ENCODE peak calls at places on chromosomes 1 and 21, in seven cellular contexts. Z, F, M, H, B, C and P are unnamed samples.

GRCh38 chr21:28334407-28334806 is 658.3 kb downstream of the LTN1 start:
- DNase-seq in Z (no peak), F (peak), M (no peak), H (no peak), B (no peak), C (no peak), P (no peak)

GRCh38 chr1:20371411-20371810 is 80.7 kb downstream of the VWA5B1 start:
- DNase-seq in Z (peak), F (no peak), M (peak), H (no peak), B (no peak), C (peak), P (peak)

GRCh38 chr1:3426956-3427535 is 27.4 kb upstream of the ARHGEF16 start:
- DNase-seq in Z (no peak), F (no peak), M (no peak), H (no peak), B (no peak), C (no peak), P (no peak)

GRCh38 chr1:19643113-19643512 is 998 bp upstream of the NBL1 start:
- DNase-seq in Z (no peak), F (peak), M (no peak), H (peak), B (no peak), C (no peak), P (peak)

GRCh38 chr1:70760170-70760569 is 287.4 kb downstream of the PTGER3 start:
- DNase-seq in Z (no peak), F (no peak), M (no peak), H (peak), B (no peak), C (no peak), P (no peak)

GRCh38 chr1:230641346-230641745 is 935 bp upstream of the COG2 start:
- DNase-seq in Z (no peak), F (no peak), M (no peak), H (peak), B (no peak), C (no peak), P (no peak)

GRCh38 chr1:94873520-94874351 is 53.2 kb downstream of the CNN3 start:
- DNase-seq in Z (peak), F (no peak), M (no peak), H (no peak), B (no peak), C (no peak), P (no peak)

GRCh38 chr1:182633657-182634281 is 29.6 kb upstream of the RGS16 start:
- DNase-seq in Z (no peak), F (no peak), M (no peak), H (no peak), B (peak), C (peak), P (no peak)

GRCh38 chr1:89609781-89610456 is 23.0 kb upstream of the LRRC8C start:
- DNase-seq in Z (no peak), F (peak), M (no peak), H (no peak), B (no peak), C (no peak), P (no peak)

GRCh38 chr1:237012789-237013383 is 8.6 kb upstream of the MT1HL1 start:
- DNase-seq in Z (peak), F (no peak), M (no peak), H (no peak), B (no peak), C (no peak), P (peak)

GRCh38 chr1:175129997-175130648 is 62.5 kb downstream of the KIAA0040 start:
- DNase-seq in Z (no peak), F (no peak), M (no peak), H (no peak), B (no peak), C (peak), P (no peak)

GRCh38 chr1:44676484-44677200 is 2.1 kb downstream of the ARMH1 start:
- DNase-seq in Z (peak), F (no peak), M (no peak), H (peak), B (no peak), C (no peak), P (peak)

GRCh38 chr1:50023292-50024159 is at the start of gene AGBL4:
- DNase-seq in Z (peak), F (peak), M (no peak), H (no peak), B (peak), C (no peak), P (no peak)

GRCh38 chr1:208212893-208213292 is 31.3 kb downstream of the PLXNA2 start:
- DNase-seq in Z (no peak), F (no peak), M (no peak), H (no peak), B (no peak), C (no peak), P (no peak)

GRCh38 chr1:226806988-226807387 is 63.4 kb upstream of the PSEN2 start:
- DNase-seq in Z (no peak), F (no peak), M (no peak), H (no peak), B (no peak), C (no peak), P (no peak)

GRCh38 chr1:235817101-235817725 is 49.5 kb downstream of the LYST start:
- DNase-seq in Z (no peak), F (no peak), M (no peak), H (no peak), B (no peak), C (no peak), P (no peak)

GRCh38 chr1:7384679-7385078 is 386.4 kb upstream of the VAMP3 start:
- DNase-seq in Z (no peak), F (no peak), M (no peak), H (no peak), B (no peak), C (no peak), P (no peak)

GRCh38 chr1:170131450-170131849 is 14.3 kb upstream of the NTMT2 start:
- DNase-seq in Z (no peak), F (no peak), M (no peak), H (no peak), B (no peak), C (no peak), P (no peak)

GRCh38 chr1:152525080-152525641 is 10.9 kb downstream of the CRCT1 start:
- DNase-seq in Z (no peak), F (no peak), M (no peak), H (no peak), B (no peak), C (no peak), P (no peak)

GRCh38 chr1:47699492-47700220 is 261.8 kb downstream of the FOXD2 start:
- DNase-seq in Z (no peak), F (no peak), M (no peak), H (no peak), B (no peak), C (no peak), P (no peak)

GRCh38 chr1:160997323-160998038 is 23.5 kb downstream of the F11R start:
- DNase-seq in Z (peak), F (peak), M (peak), H (peak), B (peak), C (peak), P (peak)

GRCh38 chr1:228405200-228405978 is 1.2 kb downstream of the TRIM11 start:
- DNase-seq in Z (peak), F (no peak), M (no peak), H (no peak), B (no peak), C (peak), P (no peak)

GRCh38 chr1:35111106-35111505 is 31.9 kb downstream of the ZMYM1 start:
- DNase-seq in Z (peak), F (no peak), M (no peak), H (peak), B (no peak), C (no peak), P (no peak)

GRCh38 chr1:156118175-156118868 is 3.8 kb downstream of the LMNA start:
- DNase-seq in Z (no peak), F (no peak), M (no peak), H (no peak), B (no peak), C (no peak), P (peak)

GRCh38 chr1:212315907-212316306 is 30.7 kb downstream of the PPP2R5A start:
- DNase-seq in Z (peak), F (peak), M (no peak), H (peak), B (no peak), C (peak), P (peak)
- TF ChIP-seq CTCF in Z (peak), F (peak), M (no peak), H (peak), B (no peak), C (peak), P (peak)

GRCh38 chr1:79617777-79618176 is 611.2 kb upstream of the ADGRL4 start:
- DNase-seq in Z (no peak), F (no peak), M (no peak), H (no peak), B (no peak), C (no peak), P (no peak)
- TF ChIP-seq CTCF in Z (peak), F (no peak), M (peak), H (peak), B (peak), C (peak), P (no peak)

DNA sequence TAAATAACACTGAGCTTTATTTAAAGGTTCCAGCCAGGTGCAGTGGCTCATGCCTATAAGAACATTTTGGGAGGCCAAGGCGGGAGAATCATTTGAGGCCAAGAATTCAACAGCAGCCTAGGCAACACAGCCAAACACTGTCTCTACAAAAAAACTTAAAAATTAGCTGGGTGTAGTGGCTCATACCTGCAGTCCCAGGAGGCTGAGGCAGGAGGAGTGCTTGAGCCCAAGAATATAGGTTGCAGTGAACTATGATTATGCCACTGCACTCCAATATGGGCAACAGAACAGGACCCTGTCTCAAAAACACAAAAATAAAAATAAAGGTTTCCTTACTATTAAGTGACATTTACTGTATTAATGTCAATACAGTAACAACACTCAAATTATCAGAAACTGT is 2.1 kb downstream of the TAF12 start:
- DNase-seq in Z (no peak), F (peak), M (no peak), H (peak), B (no peak), C (peak), P (peak)
- TF ChIP-seq CTCF in Z (peak), F (no peak), M (peak), H (peak), B (no peak), C (peak), P (peak)

GRCh38 chr1:1775364-1776226 is 2.7 kb downstream of the NADK start:
- DNase-seq in Z (no peak), F (no peak), M (no peak), H (no peak), B (no peak), C (peak), P (no peak)
- TF ChIP-seq CTCF in Z (no peak), F (no peak), M (no peak), H (no peak), B (no peak), C (no peak), P (no peak)

DNA sequence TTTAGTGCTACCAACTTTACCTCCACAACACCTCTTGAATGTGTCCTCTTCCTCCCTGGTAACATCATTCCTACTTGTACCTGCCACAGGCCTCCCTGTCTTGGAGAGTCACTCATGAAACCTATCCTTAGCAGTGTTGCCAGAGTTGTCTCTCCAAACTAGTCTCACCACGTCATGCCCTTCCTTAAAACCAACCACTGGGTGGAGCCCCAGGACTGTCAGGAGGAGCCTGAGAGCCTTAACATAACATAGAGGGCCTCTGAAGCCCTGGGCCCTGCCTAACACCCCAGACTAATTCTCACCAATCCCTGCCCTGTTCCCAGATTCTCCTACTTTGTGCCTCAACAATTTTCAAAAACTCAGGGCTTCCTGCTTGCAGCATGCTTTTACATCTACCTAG is 65.3 kb downstream of the ZNF697 start:
- DNase-seq in Z (peak), F (peak), M (peak), H (peak), B (peak), C (peak), P (peak)
- TF ChIP-seq CTCF in Z (peak), F (no peak), M (peak), H (peak), B (no peak), C (peak), P (no peak)

DNA sequence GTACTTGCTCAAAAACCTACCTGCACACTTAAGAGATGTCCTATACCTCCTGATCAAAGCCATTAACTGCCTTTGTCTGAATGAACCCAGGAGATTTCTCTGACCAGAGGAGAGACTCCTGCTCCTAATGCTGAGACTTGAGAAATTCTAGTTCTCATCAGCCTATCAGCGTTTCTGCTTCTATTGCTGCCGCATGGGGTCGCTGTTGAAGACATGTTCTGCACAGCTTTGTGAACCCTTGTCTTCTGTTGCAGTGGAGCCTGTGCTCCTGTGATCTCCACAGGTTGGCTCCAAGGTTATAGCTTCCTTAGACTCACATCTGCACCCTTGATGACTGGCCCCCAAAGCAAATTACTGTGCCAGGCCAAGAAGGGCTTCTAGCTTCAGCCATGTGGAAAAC is 40.2 kb downstream of the EDN2 start:
- DNase-seq in Z (no peak), F (peak), M (no peak), H (no peak), B (no peak), C (no peak), P (no peak)
- TF ChIP-seq CTCF in Z (peak), F (peak), M (peak), H (peak), B (peak), C (peak), P (no peak)

GRCh38 chr1:63920154-63921117 is 146.6 kb downstream of the ROR1 start:
- DNase-seq in Z (peak), F (no peak), M (no peak), H (peak), B (no peak), C (no peak), P (peak)

GRCh38 chr1:63915121-63915520 is 141.3 kb downstream of the ROR1 start:
- DNase-seq in Z (peak), F (no peak), M (no peak), H (no peak), B (no peak), C (peak), P (no peak)

GRCh38 chr1:63916485-63917360 is 142.9 kb downstream of the ROR1 start:
- DNase-seq in Z (no peak), F (no peak), M (no peak), H (no peak), B (no peak), C (no peak), P (peak)

GRCh38 chr1:63918395-63918945 is 144.7 kb downstream of the ROR1 start:
- DNase-seq in Z (peak), F (no peak), M (no peak), H (no peak), B (no peak), C (no peak), P (no peak)

DNA sequence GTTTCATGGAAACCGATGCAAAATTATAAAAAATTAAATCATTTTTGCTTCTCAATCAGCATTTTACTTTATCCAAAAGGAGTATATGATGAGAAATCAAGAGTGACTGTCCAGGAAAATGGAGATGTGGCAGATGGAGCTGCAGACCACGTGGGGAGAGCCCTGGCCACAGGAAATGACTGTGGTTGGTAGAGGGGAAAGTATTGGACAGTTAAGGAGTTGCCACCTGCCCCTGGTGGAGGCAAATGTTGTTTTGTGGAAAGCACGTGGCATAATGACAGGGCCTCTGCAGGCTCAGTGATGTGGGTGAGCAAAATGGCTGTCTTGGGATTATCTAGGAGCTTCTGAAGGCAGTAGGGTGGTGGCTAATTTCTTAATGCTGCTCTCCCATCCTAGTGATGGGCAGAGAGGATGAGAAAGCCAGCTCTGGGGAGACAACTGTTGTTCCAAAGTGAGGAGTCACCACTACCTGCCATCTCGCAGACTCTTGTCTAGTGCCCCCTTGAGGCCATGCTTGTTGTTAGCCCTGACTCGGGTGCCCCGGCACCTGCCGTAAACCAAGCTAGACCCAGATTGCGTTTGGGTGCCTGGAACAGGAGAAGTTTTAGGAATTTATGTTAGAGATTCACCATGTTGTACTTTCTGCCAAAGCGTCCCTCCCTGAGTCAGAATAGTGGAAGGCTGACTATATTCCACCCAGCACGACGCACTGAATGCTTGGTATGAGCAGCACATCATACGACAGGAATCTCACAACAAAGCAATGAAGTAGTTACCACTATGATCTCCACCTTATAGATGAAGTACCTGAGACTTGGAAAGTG is 144.0 kb downstream of the ROR1 start:
- DNase-seq in Z (no peak), F (peak), M (no peak), H (no peak), B (peak), C (peak), P (peak)
- TF ChIP-seq CTCF in Z (peak), F (no peak), M (peak), H (peak), B (no peak), C (peak), P (peak)

GRCh38 chr21:38236232-38236631 is 20.6 kb upstream of the KCNJ15 start:
- DNase-seq in Z (no peak), F (no peak), M (no peak), H (no peak), B (no peak), C (no peak), P (peak)
- TF ChIP-seq CTCF in Z (peak), F (no peak), M (peak), H (peak), B (no peak), C (no peak), P (no peak)

DNA sequence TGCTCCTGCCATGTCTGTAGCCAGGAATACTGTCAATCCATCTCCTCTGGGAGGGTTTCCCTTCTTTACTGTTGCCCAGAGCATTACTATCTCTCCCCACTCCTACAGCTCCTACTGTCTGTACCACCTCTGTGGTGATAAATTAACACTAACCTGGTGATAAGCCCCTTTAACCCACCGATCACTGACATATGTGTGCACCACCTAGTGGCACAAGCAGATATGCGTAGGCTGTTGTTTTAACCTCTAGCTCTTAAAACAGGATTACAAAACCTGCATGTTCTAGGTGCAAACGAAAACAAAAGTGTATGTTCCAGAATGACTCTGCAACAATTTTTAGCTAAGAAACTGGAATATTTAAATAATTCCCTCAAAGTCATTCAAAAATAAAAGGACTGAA is 93.9 kb upstream of the BEND5 start:
- DNase-seq in Z (no peak), F (peak), M (peak), H (no peak), B (no peak), C (peak), P (peak)
- TF ChIP-seq CTCF in Z (peak), F (peak), M (peak), H (peak), B (peak), C (peak), P (peak)